ENCODE peak calls at places on chromosomes 6 and 20, in ten cellular contexts. Y is AML-193; Z is substantia nigra; I is spleen; S is activated CD8-positive, alpha-beta memory T cell treated with anti-CD3 and anti-CD28 coated beads for 48 hours; K is AG04450; D is neuronal stem cell; Q is CD8-positive, alpha-beta memory T cell; B is occipital lobe; O is NCI-H82. C is an unnamed sample.

GRCh38 chr6:10491463-10491862 is 29.7 kb upstream of the GCNT2 start:
- DNase-seq in Y (no peak), Z (no peak), I (no peak), S (no peak), K (no peak), D (no peak), Q (no peak), B (no peak), O (no peak), C (no peak)

GRCh38 chr6:88263591-88263990 is 97.4 kb upstream of the CNR1 start:
- DNase-seq in Y (no peak), Z (no peak), I (no peak), S (no peak), K (no peak), D (no peak), Q (no peak), B (no peak), O (no peak), C (no peak)

GRCh38 chr6:143397229-143398222 is 53.0 kb downstream of the ADAT2 start:
- DNase-seq in Y (no peak), Z (no peak), I (no peak), S (no peak), K (peak), D (no peak), Q (peak), B (no peak), O (no peak), C (peak)

GRCh38 chr20:63484651-63485403 is 12.4 kb upstream of the KCNQ2 start:
- DNase-seq in Y (no peak), Z (no peak), I (no peak), S (no peak), K (no peak), D (no peak), Q (no peak), B (no peak), O (no peak), C (no peak)

GRCh38 chr6:89986650-89987074 is 92.4 kb downstream of the GJA10 start:
- DNase-seq in Y (no peak), Z (no peak), I (no peak), S (no peak), K (peak), D (no peak), Q (no peak), B (no peak), O (no peak), C (no peak)

GRCh38 chr6:135168766-135169165 is 12.3 kb upstream of the MYB start:
- DNase-seq in Y (no peak), Z (no peak), I (no peak), S (no peak), K (no peak), D (no peak), Q (no peak), B (no peak), O (no peak), C (no peak)

GRCh38 chr6:5772634-5773230 is 234.0 kb downstream of the NRN1 start:
- DNase-seq in Y (no peak), Z (no peak), I (no peak), S (no peak), K (no peak), D (no peak), Q (no peak), B (no peak), O (no peak), C (no peak)

GRCh38 chr6:44146685-44147084 is 11.9 kb upstream of the CAPN11 start:
- DNase-seq in Y (no peak), Z (no peak), I (peak), S (no peak), K (no peak), D (no peak), Q (no peak), B (no peak), O (no peak), C (no peak)

GRCh38 chr20:33993800-33994623 is at the start of gene RALY:
- DNase-seq in Y (peak), Z (peak), I (peak), S (peak), K (no peak), D (peak), Q (peak), B (peak), O (peak), C (peak)

GRCh38 chr20:18224968-18225568 is 63.3 kb upstream of the ZNF133 start:
- DNase-seq in Y (no peak), Z (peak), I (no peak), S (no peak), K (peak), D (peak), Q (no peak), B (peak), O (no peak), C (no peak)

C was measured in posterior vena cava.